ENCODE peak calls at places on chromosomes 12 and 14, in nine cellular contexts. U is heart left ventricle; T is CD4-positive, CD25-positive, alpha-beta regulatory T cell; W is DND-41; R is foreskin fibroblast; Z is uterus; D is adrenal gland; O is cardiac fibroblast; E is lower leg skin. A is an unnamed sample.

GRCh38 chr14:79972230-79972629 is 239.1 kb downstream of the DIO2 start:
- DNase-seq in U (no peak), T (no peak), W (no peak), R (peak), Z (no peak), D (no peak), O (peak), E (no peak), A (no peak)

GRCh38 chr12:121144416-121144914 is 11.8 kb downstream of the P2RX7 start:
- DNase-seq in U (no peak), T (no peak), W (no peak), R (peak), Z (no peak), D (peak), O (peak), E (no peak), A (no peak)

GRCh38 chr14:71690478-71690877 is 241.8 kb upstream of the RGS6 start:
- DNase-seq in U (no peak), T (no peak), W (no peak), R (no peak), Z (no peak), D (no peak), O (no peak), E (no peak), A (no peak)

GRCh38 chr14:67919259-67919658 is 99.7 kb downstream of the RAD51B start:
- DNase-seq in U (no peak), T (no peak), W (no peak), R (no peak), Z (no peak), D (no peak), O (no peak), E (no peak), A (no peak)

GRCh38 chr14:101711041-101711861 is 50.3 kb upstream of the PPP2R5C start:
- DNase-seq in U (no peak), T (no peak), W (no peak), R (no peak), Z (no peak), D (no peak), O (no peak), E (peak), A (no peak)

GRCh38 chr12:120265483-120266179 is at the start of gene PXN:
- DNase-seq in U (peak), T (peak), W (peak), R (peak), Z (peak), D (peak), O (peak), E (peak), A (peak)

GRCh38 chr14:71103662-71104484 is 196.6 kb downstream of the PCNX1 start:
- DNase-seq in U (no peak), T (peak), W (peak), R (peak), Z (no peak), D (peak), O (peak), E (no peak), A (peak)

GRCh38 chr12:50765325-50765911 is 1.5 kb downstream of the ATF1 start:
- DNase-seq in U (peak), T (peak), W (peak), R (peak), Z (no peak), D (peak), O (peak), E (peak), A (peak)

GRCh38 chr12:124419292-124420040 is 124.6 kb downstream of the RFLNA start:
- DNase-seq in U (no peak), T (no peak), W (no peak), R (no peak), Z (no peak), D (no peak), O (no peak), E (no peak), A (no peak)

GRCh38 chr12:57904426-57904825 is 36.9 kb upstream of the ATP23 start:
- DNase-seq in U (no peak), T (no peak), W (no peak), R (no peak), Z (no peak), D (no peak), O (no peak), E (no peak), A (no peak)

GRCh38 chr14:24123465-24124417 is 6.7 kb upstream of the FITM1 start:
- DNase-seq in U (no peak), T (no peak), W (no peak), R (no peak), Z (no peak), D (no peak), O (no peak), E (no peak), A (no peak)

GRCh38 chr14:96626916-96627315 is 124.7 kb downstream of the PAPOLA start:
- DNase-seq in U (no peak), T (no peak), W (no peak), R (no peak), Z (peak), D (no peak), O (no peak), E (no peak), A (no peak)

GRCh38 chr12:119225454-119225853 is 46.7 kb downstream of the HSPB8 start:
- DNase-seq in U (no peak), T (no peak), W (no peak), R (no peak), Z (no peak), D (no peak), O (no peak), E (no peak), A (no peak)

GRCh38 chr14:33499687-33500086 is 451.2 kb downstream of the EGLN3 start:
- DNase-seq in U (no peak), T (no peak), W (no peak), R (no peak), Z (no peak), D (no peak), O (peak), E (no peak), A (no peak)

GRCh38 chr12:41917827-41918445 is 226.7 kb downstream of the GXYLT1 start:
- DNase-seq in U (no peak), T (no peak), W (no peak), R (no peak), Z (no peak), D (no peak), O (no peak), E (no peak), A (peak)

GRCh38 chr14:105856676-105857222 is 330.4 kb downstream of the TMEM121 start:
- DNase-seq in U (no peak), T (no peak), W (no peak), R (no peak), Z (no peak), D (no peak), O (no peak), E (no peak), A (no peak)

GRCh38 chr12:38847247-38847646 is 58.1 kb downstream of the CPNE8 start:
- DNase-seq in U (no peak), T (no peak), W (no peak), R (no peak), Z (no peak), D (no peak), O (peak), E (no peak), A (no peak)

GRCh38 chr12:122793685-122794106 is 19.3 kb downstream of the CCDC62 start:
- DNase-seq in U (no peak), T (peak), W (peak), R (peak), Z (no peak), D (peak), O (peak), E (no peak), A (peak)

GRCh38 chr12:22100952-22101748 is 55.1 kb downstream of the CMAS start:
- DNase-seq in U (no peak), T (peak), W (peak), R (peak), Z (peak), D (peak), O (peak), E (no peak), A (peak)

GRCh38 chr12:57129311-57130288 is 1.3 kb downstream of the LRP1 start:
- DNase-seq in U (peak), T (no peak), W (no peak), R (peak), Z (peak), D (peak), O (peak), E (peak), A (peak)

GRCh38 chr12:68223067-68223747 is 2.4 kb downstream of the IL26 start:
- DNase-seq in U (peak), T (peak), W (peak), R (peak), Z (peak), D (peak), O (peak), E (peak), A (peak)

GRCh38 chr12:116735951-116736599 is 1.8 kb downstream of the SPRING1 start:
- DNase-seq in U (no peak), T (no peak), W (no peak), R (no peak), Z (no peak), D (peak), O (no peak), E (no peak), A (no peak)

GRCh38 chr12:131923260-131923659 is 5.8 kb upstream of the PUS1 start:
- DNase-seq in U (peak), T (no peak), W (no peak), R (no peak), Z (no peak), D (no peak), O (no peak), E (no peak), A (no peak)

GRCh38 chr12:44647891-44648690 is 228.0 kb downstream of the NELL2 start:
- DNase-seq in U (no peak), T (no peak), W (no peak), R (no peak), Z (no peak), D (no peak), O (no peak), E (no peak), A (no peak)

DNA sequence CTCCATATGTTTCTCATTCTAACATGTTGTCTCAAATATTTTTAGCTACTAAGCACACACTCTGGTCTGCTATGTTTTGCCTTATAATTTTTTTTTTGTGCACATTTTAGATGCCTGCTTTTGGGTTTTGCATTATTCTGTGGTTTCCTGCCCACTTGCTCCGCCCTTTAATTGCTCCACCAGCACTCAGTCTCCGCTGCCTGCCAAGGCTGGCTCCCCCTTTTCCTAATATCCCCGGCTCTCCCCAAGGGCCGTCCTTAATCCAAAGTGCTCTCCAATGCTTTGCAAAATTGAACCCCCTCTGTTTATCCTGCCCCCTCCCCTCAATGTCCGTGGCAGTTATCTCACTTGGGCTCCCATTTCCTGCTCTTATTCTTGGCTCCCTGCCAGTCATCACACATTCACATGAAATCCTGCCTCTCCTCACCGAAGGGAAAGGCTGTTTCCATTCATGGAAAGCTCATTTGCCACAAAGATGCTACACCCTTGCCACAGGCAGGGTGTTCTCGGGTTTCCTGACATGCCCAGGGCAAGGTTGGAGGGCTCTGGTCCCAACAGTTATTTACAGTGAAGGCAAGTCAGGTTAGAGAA is 79.5 kb downstream of the C12orf75 start:
- DNase-seq in U (peak), T (peak), W (peak), R (peak), Z (no peak), D (peak), O (peak), E (peak), A (peak)
- H3K4me3 ChIP-seq in U (no peak), T (peak), W (no peak), R (no peak), Z (no peak), D (no peak), O (no peak), E (no peak), A (no peak)

GRCh38 chr14:20878695-20879094 is 12.5 kb upstream of the RNASE3 start:
- DNase-seq in U (no peak), T (no peak), W (no peak), R (no peak), Z (no peak), D (no peak), O (no peak), E (no peak), A (no peak)

DNA sequence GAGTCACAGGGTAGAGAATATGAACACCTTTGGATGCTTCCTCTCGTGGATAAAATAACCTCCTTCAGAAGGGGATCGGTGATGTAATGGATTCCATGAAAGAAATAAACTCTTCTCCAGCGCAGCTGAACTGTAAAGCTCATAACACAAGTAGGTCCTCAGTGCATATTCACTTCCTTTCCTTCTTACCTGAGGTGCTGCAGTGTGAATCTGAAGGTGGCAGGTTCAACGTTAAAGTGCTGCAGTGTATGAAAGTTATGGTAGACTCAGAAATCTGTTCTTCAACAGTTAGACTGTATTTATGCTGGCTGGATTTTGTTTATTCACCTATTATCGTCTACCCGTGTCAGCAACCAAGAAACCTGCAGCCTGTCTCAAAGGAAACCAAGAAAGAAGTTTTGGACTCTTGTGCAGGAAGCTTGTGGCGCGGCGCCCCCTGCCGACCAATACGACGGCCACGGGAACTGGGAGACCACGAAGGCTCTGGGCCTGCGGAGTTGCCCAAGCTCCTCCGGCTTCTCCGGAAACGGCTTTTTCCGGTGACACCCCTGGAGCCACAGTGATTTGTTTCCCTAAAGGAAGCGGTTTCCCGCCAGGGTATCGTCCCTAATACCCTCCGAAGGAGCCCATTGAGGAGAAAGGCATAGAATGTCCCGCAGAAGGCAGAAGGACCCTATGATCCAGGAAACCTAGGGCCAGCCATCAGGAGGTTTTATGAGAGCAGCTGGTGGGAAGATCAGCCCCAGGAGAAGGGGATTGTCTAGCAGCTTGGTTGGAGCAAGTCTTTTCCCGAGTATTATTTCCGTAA is 17.6 kb upstream of the RNASE3 start:
- DNase-seq in U (peak), T (peak), W (peak), R (peak), Z (peak), D (peak), O (peak), E (peak), A (peak)
- H3K4me3 ChIP-seq in U (no peak), T (no peak), W (no peak), R (no peak), Z (no peak), D (no peak), O (no peak), E (no peak), A (no peak)

GRCh38 chr12:25054076-25054782 is 105.3 kb upstream of the BCAT1 start:
- DNase-seq in U (no peak), T (no peak), W (no peak), R (no peak), Z (no peak), D (no peak), O (peak), E (no peak), A (no peak)
- H3K4me3 ChIP-seq in U (no peak), T (peak), W (peak), R (no peak), Z (no peak), D (no peak), O (no peak), E (no peak), A (no peak)

GRCh38 chr12:102479099-102479887 is 1.1 kb downstream of the IGF1 start:
- DNase-seq in U (no peak), T (no peak), W (no peak), R (peak), Z (no peak), D (no peak), O (no peak), E (no peak), A (peak)
- H3K4me3 ChIP-seq in U (peak), T (peak), W (no peak), R (peak), Z (peak), D (no peak), O (no peak), E (peak), A (no peak)

GRCh38 chr12:52238916-52239649 is 6.0 kb downstream of the KRT7 start:
- DNase-seq in U (no peak), T (no peak), W (no peak), R (no peak), Z (no peak), D (no peak), O (no peak), E (no peak), A (no peak)
- H3K4me3 ChIP-seq in U (no peak), T (no peak), W (no peak), R (no peak), Z (no peak), D (no peak), O (no peak), E (no peak), A (no peak)

GRCh38 chr12:2359725-2360629 is 307.2 kb downstream of the CACNA1C start:
- DNase-seq in U (no peak), T (no peak), W (no peak), R (no peak), Z (no peak), D (no peak), O (no peak), E (no peak), A (no peak)

GRCh38 chr12:2360630-2361170 is 307.9 kb downstream of the CACNA1C start:
- DNase-seq in U (no peak), T (no peak), W (no peak), R (no peak), Z (no peak), D (no peak), O (no peak), E (no peak), A (no peak)

GRCh38 chr12:2358986-2359658 is 306.3 kb downstream of the CACNA1C start:
- DNase-seq in U (no peak), T (no peak), W (no peak), R (no peak), Z (no peak), D (no peak), O (no peak), E (no peak), A (no peak)

GRCh38 chr12:2364566-2365165 is 311.9 kb downstream of the CACNA1C start:
- DNase-seq in U (no peak), T (no peak), W (no peak), R (no peak), Z (no peak), D (no peak), O (no peak), E (no peak), A (no peak)

DNA sequence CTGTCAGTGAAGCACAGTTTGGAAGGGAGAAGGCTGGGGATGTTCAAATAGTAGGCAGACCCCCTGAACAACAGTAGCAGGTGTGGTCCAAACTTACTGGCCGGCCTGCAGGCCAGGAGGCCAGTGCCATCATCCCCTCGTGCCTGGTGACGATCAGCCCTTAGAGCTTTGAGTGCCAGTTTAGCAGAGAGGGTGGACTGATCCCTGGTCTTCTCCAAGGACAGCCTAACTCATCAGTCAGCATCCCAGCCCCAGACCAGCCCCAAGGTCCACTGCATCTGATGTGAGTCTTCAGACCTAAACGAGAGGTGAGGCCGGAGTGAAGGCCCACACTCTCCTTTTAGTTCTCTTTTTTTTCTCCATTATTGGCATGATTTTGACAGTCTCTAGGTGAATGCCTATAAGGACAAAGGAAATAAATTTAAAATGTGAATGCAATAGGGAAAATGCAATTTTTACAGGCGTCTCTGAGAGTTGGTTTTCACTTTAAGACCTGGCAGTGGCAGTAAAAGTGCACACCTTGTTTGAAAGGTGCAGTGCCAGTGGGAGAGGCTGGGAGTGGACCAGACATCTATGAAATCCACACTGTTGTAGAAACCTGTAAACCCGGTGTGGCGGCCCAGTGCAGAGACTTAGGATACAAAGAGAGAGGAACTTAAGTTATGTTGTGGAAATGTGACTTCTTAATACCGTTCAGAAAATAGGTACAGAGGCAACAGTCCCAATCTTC is 311.2 kb downstream of the CACNA1C start:
- DNase-seq in U (no peak), T (no peak), W (no peak), R (no peak), Z (no peak), D (no peak), O (no peak), E (no peak), A (no peak)
- H3K4me3 ChIP-seq in U (no peak), T (no peak), W (no peak), R (no peak), Z (no peak), D (no peak), O (no peak), E (no peak), A (no peak)

GRCh38 chr12:16606936-16607335 is 974 bp upstream of the LMO3 start:
- DNase-seq in U (no peak), T (no peak), W (no peak), R (no peak), Z (peak), D (no peak), O (no peak), E (no peak), A (no peak)

GRCh38 chr12:16606117-16606200 is at the start of gene LMO3:
- DNase-seq in U (no peak), T (no peak), W (no peak), R (no peak), Z (no peak), D (no peak), O (no peak), E (no peak), A (no peak)

GRCh38 chr12:16604853-16605252 is 1.1 kb downstream of the LMO3 start:
- DNase-seq in U (no peak), T (no peak), W (no peak), R (no peak), Z (peak), D (no peak), O (no peak), E (no peak), A (peak)

GRCh38 chr12:16606201-16606849 is 363 bp upstream of the LMO3 start:
- DNase-seq in U (peak), T (no peak), W (no peak), R (peak), Z (peak), D (peak), O (peak), E (no peak), A (peak)

DNA sequence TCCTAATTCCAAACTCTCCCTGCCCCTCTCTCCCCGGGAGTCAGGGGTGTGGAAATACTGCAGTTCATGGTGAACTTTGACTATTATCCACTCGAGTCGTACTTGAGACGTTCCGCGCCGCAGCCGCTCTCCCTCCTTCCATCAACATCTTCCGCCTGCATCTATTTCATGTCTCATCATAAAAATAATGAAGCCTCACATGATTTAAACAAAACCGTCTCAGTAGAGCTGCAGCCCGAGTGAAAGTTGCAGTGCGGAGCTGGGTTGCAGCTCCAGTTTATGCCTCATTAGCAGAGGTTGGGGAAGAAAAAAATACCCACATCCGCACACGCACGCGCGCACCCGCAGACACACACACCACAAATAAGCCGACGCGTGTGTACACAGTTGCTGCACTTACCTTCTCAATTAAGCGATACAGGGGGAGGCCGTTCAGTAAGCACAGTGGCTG is 271 bp downstream of the LMO3 start:
- DNase-seq in U (no peak), T (no peak), W (no peak), R (peak), Z (peak), D (no peak), O (peak), E (no peak), A (peak)
- H3K4me3 ChIP-seq in U (peak), T (no peak), W (no peak), R (peak), Z (peak), D (no peak), O (peak), E (peak), A (peak)

GRCh38 chr12:89648211-89648930 is 60.3 kb downstream of the ATP2B1 start:
- DNase-seq in U (no peak), T (no peak), W (no peak), R (peak), Z (no peak), D (no peak), O (no peak), E (no peak), A (peak)
- H3K4me3 ChIP-seq in U (no peak), T (peak), W (no peak), R (no peak), Z (no peak), D (no peak), O (no peak), E (no peak), A (no peak)

GRCh38 chr12:1630081-1630826 is 1.2 kb downstream of the WNT5B start:
- DNase-seq in U (peak), T (no peak), W (peak), R (peak), Z (peak), D (peak), O (peak), E (peak), A (peak)
- H3K4me3 ChIP-seq in U (peak), T (no peak), W (no peak), R (peak), Z (peak), D (no peak), O (peak), E (no peak), A (peak)

A was measured in cardiac muscle cell.